ENCODE peak calls at places on chromosomes 12 and 14, in six cellular contexts. H is tibial artery, F is neural progenitor cell, N is fibroblast of pulmonary artery, Y is OCI-LY7, K is mucosa of descending colon. A is an unnamed sample.
A peak's percentile ranks its signal among the peaks of the same experiment; 100 is the strongest.

GRCh38 chr12:52534482-52534881 is 14.3 kb upstream of the KRT5 start:
- DNase-seq in H (no peak), F (no peak), N (peak; percentile 9), Y (no peak), K (peak; percentile 64), A (no peak)

GRCh38 chr12:43676183-43676813 is 82.3 kb downstream of the PUS7L start:
- DNase-seq in H (no peak), F (peak; percentile 42), N (peak; percentile 22), Y (peak; percentile 34), K (peak; percentile 13), A (no peak)

GRCh38 chr14:31937730-31938346 is 139.3 kb upstream of the ARHGAP5 start:
- DNase-seq in H (peak; percentile 61), F (no peak), N (peak; percentile 62), Y (peak; percentile 9), K (peak; percentile 58), A (no peak)

GRCh38 chr12:116150001-116150400 is 127.5 kb downstream of the MED13L start:
- DNase-seq in H (no peak), F (no peak), N (no peak), Y (no peak), K (no peak), A (no peak)

GRCh38 chr14:69500736-69501135 is 16.2 kb downstream of the PLEKHD1 start:
- DNase-seq in H (no peak), F (no peak), N (no peak), Y (no peak), K (no peak), A (no peak)

GRCh38 chr12:9331218-9331626 is 123.0 kb upstream of the PZP start:
- DNase-seq in H (peak; percentile 57), F (peak; percentile 71), N (peak; percentile 63), Y (peak; percentile 62), K (peak; percentile 83), A (peak; percentile 77)

GRCh38 chr12:40446385-40446784 is 221.6 kb downstream of the LRRK2 start:
- DNase-seq in H (no peak), F (peak; percentile 37), N (peak; percentile 7), Y (peak; percentile 47), K (no peak), A (no peak)

GRCh38 chr12:45914090-45914489 is 76.3 kb downstream of the SCAF11 start:
- DNase-seq in H (no peak), F (peak; percentile 14), N (peak; percentile 48), Y (no peak), K (no peak), A (no peak)

GRCh38 chr14:58772814-58773620 is 135.3 kb downstream of the DACT1 start:
- DNase-seq in H (no peak), F (peak; percentile 62), N (no peak), Y (no peak), K (no peak), A (peak; percentile 77)

GRCh38 chr12:118103601-118104382 is at the start of gene VSIG10:
- DNase-seq in H (peak; percentile 71), F (peak; percentile 81), N (peak; percentile 62), Y (peak; percentile 4), K (peak; percentile 84), A (peak; percentile 70)

GRCh38 chr12:47939009-47939601 is 24.3 kb upstream of the TMEM106C start:
- DNase-seq in H (peak; percentile 16), F (no peak), N (no peak), Y (no peak), K (peak; percentile 92), A (no peak)

GRCh38 chr12:114136656-114137055 is 170.5 kb upstream of the RBM19 start:
- DNase-seq in H (no peak), F (no peak), N (no peak), Y (no peak), K (no peak), A (no peak)

GRCh38 chr14:30974628-30975027 is 50.8 kb upstream of the AP4S1 start:
- DNase-seq in H (no peak), F (no peak), N (peak; percentile 55), Y (no peak), K (no peak), A (no peak)

GRCh38 chr14:59126714-59127436 is 61.6 kb upstream of the DAAM1 start:
- DNase-seq in H (no peak), F (peak; percentile 71), N (peak; percentile 80), Y (peak; percentile 83), K (peak; percentile 33), A (peak; percentile 28)

GRCh38 chr12:33721561-33721960 is 281.9 kb upstream of the SYT10 start:
- DNase-seq in H (no peak), F (no peak), N (no peak), Y (no peak), K (no peak), A (no peak)

GRCh38 chr12:39402922-39403321 is 40.0 kb downstream of the KIF21A start:
- DNase-seq in H (no peak), F (no peak), N (no peak), Y (no peak), K (no peak), A (no peak)

GRCh38 chr12:59668678-59669077 is 72.8 kb downstream of the SLC16A7 start:
- DNase-seq in H (no peak), F (no peak), N (no peak), Y (no peak), K (no peak), A (no peak)

GRCh38 chr14:54377501-54377900 is 19.3 kb upstream of the CDKN3 start:
- DNase-seq in H (no peak), F (no peak), N (no peak), Y (no peak), K (no peak), A (no peak)

GRCh38 chr12:20601668-20602280 is 93.4 kb upstream of the SLCO1C1 start:
- DNase-seq in H (no peak), F (peak; percentile 14), N (peak; percentile 80), Y (peak; percentile 10), K (no peak), A (no peak)

GRCh38 chr14:96102071-96102856 is 63.1 kb downstream of the C14orf132 start:
- DNase-seq in H (peak; percentile 9), F (no peak), N (no peak), Y (no peak), K (no peak), A (no peak)

GRCh38 chr12:110908377-110909136 is 11.8 kb downstream of the MYL2 start:
- DNase-seq in H (no peak), F (no peak), N (no peak), Y (no peak), K (no peak), A (no peak)

GRCh38 chr14:63952933-63953437 is 100.2 kb downstream of the SYNE2 start:
- DNase-seq in H (no peak), F (no peak), N (peak; percentile 84), Y (no peak), K (no peak), A (no peak)

GRCh38 chr12:76003263-76003640 is 28.3 kb downstream of the PHLDA1 start:
- DNase-seq in H (no peak), F (no peak), N (no peak), Y (no peak), K (no peak), A (no peak)
- TF ChIP-seq CTCF in H (no peak), F (no peak), N (no peak), Y (no peak), K (no peak), A (no peak)

GRCh38 chr12:14086838-14087237 is 105.4 kb upstream of the GRIN2B start:
- DNase-seq in H (no peak), F (no peak), N (no peak), Y (no peak), K (no peak), A (no peak)
- TF ChIP-seq CTCF in H (no peak), F (no peak), N (no peak), Y (no peak), K (no peak), A (no peak)

DNA sequence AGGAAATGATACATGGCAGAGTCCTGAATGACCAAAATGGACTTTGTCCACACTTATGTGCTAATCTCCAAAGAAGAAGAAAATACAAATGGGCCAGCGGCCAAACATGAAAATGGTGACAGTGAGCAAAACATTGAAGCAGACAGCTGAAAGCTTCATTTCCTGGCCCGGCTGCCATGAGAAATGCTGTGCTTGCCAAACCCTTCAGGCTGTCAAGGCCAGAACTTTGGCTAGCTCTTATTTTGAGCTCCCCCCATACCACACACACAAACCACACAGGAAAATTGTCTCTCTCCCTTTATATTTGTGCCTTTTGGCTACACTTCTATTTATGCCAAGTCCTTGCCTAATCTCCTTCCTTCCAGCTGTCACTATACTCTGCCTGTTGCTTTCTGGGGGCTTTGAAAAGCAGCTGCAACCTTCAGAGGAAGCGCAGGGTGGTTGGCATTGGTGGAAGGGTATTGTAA is 323.8 kb downstream of the RAD51B start:
- DNase-seq in H (peak; percentile 87), F (no peak), N (peak; percentile 98), Y (no peak), K (peak; percentile 72), A (no peak)
- TF ChIP-seq CTCF in H (no peak), F (no peak), N (no peak), Y (no peak), K (no peak), A (no peak)

GRCh38 chr14:39474416-39474911 is 42.2 kb upstream of the FBXO33 start:
- DNase-seq in H (no peak), F (no peak), N (no peak), Y (no peak), K (no peak), A (no peak)

GRCh38 chr14:39472078-39472477 is 39.8 kb upstream of the FBXO33 start:
- DNase-seq in H (no peak), F (no peak), N (no peak), Y (no peak), K (no peak), A (no peak)

GRCh38 chr14:39467889-39468524 is 35.8 kb upstream of the FBXO33 start:
- DNase-seq in H (no peak), F (peak; percentile 71), N (peak; percentile 57), Y (peak; percentile 39), K (peak; percentile 35), A (peak; percentile 36)

DNA sequence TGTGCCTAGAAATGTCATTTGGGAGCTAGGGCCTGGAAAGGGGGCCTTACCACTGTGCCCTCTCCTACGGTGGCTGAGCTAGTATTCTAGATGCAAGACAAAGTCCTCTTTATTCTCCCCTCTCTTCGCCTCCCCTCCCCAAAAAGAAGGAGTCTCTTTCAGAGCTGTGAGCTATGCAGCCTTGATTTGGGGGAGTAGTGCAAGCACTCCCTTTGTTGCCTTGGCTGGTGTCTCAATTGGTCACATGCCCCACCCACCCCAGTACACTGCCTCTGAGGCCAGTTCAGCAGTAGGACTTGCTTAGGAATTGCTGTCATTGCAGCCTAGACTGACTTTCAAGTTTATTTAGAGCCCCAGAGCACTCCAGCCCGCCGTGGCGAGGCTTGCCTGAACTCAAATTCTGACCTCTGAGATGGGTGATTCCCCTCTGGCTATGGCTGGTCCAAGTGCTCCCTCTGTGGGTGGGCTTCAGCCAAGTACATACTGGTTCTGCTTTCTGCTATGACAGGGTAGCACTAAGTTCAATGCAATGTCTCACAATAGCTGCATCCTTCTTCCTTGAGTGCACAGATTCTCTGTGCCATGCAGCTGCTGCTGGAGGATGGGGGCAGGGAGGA is 37.0 kb upstream of the FBXO33 start:
- DNase-seq in H (no peak), F (peak; percentile 28), N (peak; percentile 21), Y (peak; percentile 68), K (peak; percentile 16), A (peak; percentile 44)
- TF ChIP-seq CTCF in H (no peak), F (peak; percentile 30), N (peak; percentile 28), Y (peak; percentile 71), K (no peak), A (no peak)

A was measured in nephron progenitor cell.